ENCODE peak calls at places on chromosomes 3 and 15, in four cellular contexts. L is K562, A is HepG2, F is GM12878. E is an unnamed sample.
A peak's percentile ranks its signal among the peaks of the same experiment; 100 is the strongest.

GRCh38 chr3:150299221-150299620 is 108.9 kb upstream of the TSC22D2 start:
- DNase-seq in F (no peak), A (no peak), L (no peak), E (no peak)

GRCh38 chr3:52094591-52095485 is 38.5 kb upstream of the DUSP7 start:
- DNase-seq in A (no peak), L (no peak), F (no peak), E (no peak)

GRCh38 chr15:62545392-62546227 is 380.5 kb upstream of the C2CD4B start:
- DNase-seq in A (no peak), L (no peak), F (no peak), E (no peak)

GRCh38 chr15:72231847-72232461 is 964 bp upstream of the PKM start:
- DNase-seq in L (peak; percentile 82), A (peak; percentile 63), F (no peak), E (no peak)

GRCh38 chr3:59364471-59364870 is 314.6 kb upstream of the CFAP20DC start:
- DNase-seq in A (no peak), L (no peak), F (no peak), E (no peak)

GRCh38 chr3:127743676-127744075 is 70.9 kb downstream of the ABTB1 start:
- DNase-seq in A (no peak), L (no peak), F (no peak), E (no peak)

GRCh38 chr3:71533588-71533987 is 49.9 kb downstream of the FOXP1 start:
- DNase-seq in F (no peak), L (no peak), A (no peak), E (no peak)

GRCh38 chr3:128872744-128873143 is 6.7 kb upstream of the ACAD9 start:
- DNase-seq in L (no peak), F (no peak), A (no peak), E (no peak)

GRCh38 chr3:187251599-187251998 is 39.9 kb downstream of the MASP1 start:
- DNase-seq in L (no peak), A (no peak), F (no peak), E (no peak)

GRCh38 chr3:134143828-134144390 is 106.8 kb downstream of the RYK start:
- DNase-seq in A (peak; percentile 3), L (no peak), F (no peak), E (no peak)

GRCh38 chr3:171044828-171045793 is 18.6 kb upstream of the SLC2A2 start:
- DNase-seq in L (no peak), A (peak; percentile 100), F (no peak), E (no peak)

GRCh38 chr15:85407421-85408269 is 27.2 kb downstream of the AKAP13 start:
- DNase-seq in L (no peak), A (peak; percentile 39), F (no peak), E (peak; percentile 26)

GRCh38 chr15:60392601-60392985 is 5.2 kb downstream of the ANXA2 start:
- DNase-seq in A (peak; percentile 77), F (no peak), L (no peak), E (no peak)

GRCh38 chr3:124396397-124396796 is 333.9 kb upstream of the UMPS start:
- DNase-seq in L (no peak), A (no peak), F (no peak), E (no peak)

GRCh38 chr15:91150492-91151160 is 50.6 kb downstream of the SV2B start:
- DNase-seq in F (no peak), L (no peak), A (no peak), E (no peak)

GRCh38 chr15:51223771-51224229 is 114.6 kb downstream of the CYP19A1 start:
- DNase-seq in A (no peak), F (no peak), L (no peak), E (no peak)

GRCh38 chr3:108132727-108133373 is 42.0 kb upstream of the CD47 start:
- DNase-seq in A (no peak), L (no peak), F (no peak), E (no peak)

GRCh38 chr15:100167884-100168375 is 173.8 kb downstream of the ADAMTS17 start:
- DNase-seq in L (no peak), F (no peak), A (no peak), E (no peak)

GRCh38 chr3:41682996-41683395 is 278.9 kb downstream of the ULK4 start:
- DNase-seq in F (no peak), L (no peak), A (no peak), E (no peak)

GRCh38 chr3:10983219-10983916 is 9.2 kb upstream of the SLC6A1 start:
- DNase-seq in L (peak; percentile 80), A (peak; percentile 25), F (no peak), E (peak; percentile 71)

GRCh38 chr3:110314512-110315114 is 757.0 kb upstream of the NECTIN3 start:
- DNase-seq in A (peak; percentile 64), L (peak; percentile 40), F (peak; percentile 9), E (peak; percentile 50)

GRCh38 chr3:8001712-8002111 is 499.9 kb upstream of the LMCD1 start:
- DNase-seq in A (no peak), L (no peak), F (no peak), E (no peak)

GRCh38 chr3:14324224-14324944 is 78.0 kb upstream of the SLC6A6 start:
- DNase-seq in A (no peak), L (no peak), F (no peak), E (no peak)

GRCh38 chr3:103295974-103296570 is 861.3 kb downstream of the ZPLD1 start:
- DNase-seq in F (no peak), L (no peak), A (peak; percentile 5), E (no peak)

GRCh38 chr3:125294414-125294813 is 80.7 kb downstream of the ZNF148 start:
- DNase-seq in A (no peak), L (no peak), F (no peak), E (no peak)

GRCh38 chr3:134353831-134354611 is 20.2 kb downstream of the AMOTL2 start:
- DNase-seq in L (no peak), F (no peak), A (no peak), E (no peak)

GRCh38 chr3:124131158-124132115 is 139.5 kb upstream of the ROPN1 start:
- DNase-seq in L (no peak), F (no peak), A (no peak), E (no peak)

GRCh38 chr15:99425666-99426301 is 140.0 kb upstream of the MEF2A start:
- DNase-seq in F (no peak), A (no peak), L (no peak), E (no peak)

DNA sequence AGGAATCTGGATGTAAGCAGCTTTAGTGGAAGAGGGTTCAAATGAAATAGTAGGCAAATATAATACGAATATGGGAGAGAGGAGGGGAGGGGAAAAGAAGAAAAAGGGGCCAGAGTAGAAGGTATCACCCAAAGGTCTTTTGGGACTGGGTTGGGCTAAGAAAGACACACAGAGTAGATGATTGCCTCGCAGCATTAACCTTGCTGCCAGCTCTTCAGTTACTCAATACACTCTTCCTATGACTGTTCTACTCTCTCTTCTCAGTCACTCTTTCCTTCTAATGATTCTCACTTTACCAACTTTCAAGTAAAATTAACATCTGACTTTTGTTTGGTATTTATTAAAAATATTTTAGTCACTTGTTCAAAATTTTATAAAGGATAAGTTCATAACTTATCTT is 52.8 kb downstream of the CLASP2 start:
- DNase-seq in F (no peak), L (no peak), A (no peak), E (no peak)
- TF ChIP-seq BHLHE40 in F (no peak), L (no peak), A (no peak), E (no peak)

DNA sequence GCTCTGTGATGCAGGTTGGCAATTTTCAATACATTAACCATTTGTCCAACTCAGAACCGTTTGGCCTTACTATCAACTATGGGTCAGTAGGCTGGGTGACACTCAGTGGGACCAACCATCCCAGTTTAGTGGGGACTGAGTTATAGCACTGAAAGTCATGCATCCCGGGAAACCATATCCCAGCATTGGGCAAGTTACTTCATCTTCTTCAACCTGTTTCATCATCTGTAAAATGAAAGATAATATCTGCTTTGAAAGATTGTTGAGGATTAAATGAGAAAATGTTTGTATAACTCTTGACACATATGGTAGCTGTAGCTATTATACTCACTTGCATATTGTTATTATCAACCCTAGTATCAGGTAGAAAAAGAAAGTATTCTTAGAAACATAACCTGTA is 11.9 kb downstream of the RAB27A start:
- DNase-seq in F (no peak), A (no peak), L (no peak), E (no peak)
- TF ChIP-seq FOXM1 in F (no peak), A (no peak), L (no peak), E (no peak)

GRCh38 chr3:114351822-114352145 is 58.0 kb downstream of the TIGIT start:
- DNase-seq in L (no peak), A (no peak), F (no peak), E (no peak)

GRCh38 chr3:114350271-114350670 is 56.4 kb downstream of the TIGIT start:
- DNase-seq in F (no peak), A (no peak), L (no peak), E (no peak)

GRCh38 chr3:114350690-114351089 is 56.9 kb downstream of the TIGIT start:
- DNase-seq in A (no peak), L (no peak), F (no peak), E (no peak)

GRCh38 chr3:114356084-114357009 is 62.5 kb downstream of the TIGIT start:
- DNase-seq in L (no peak), F (no peak), A (no peak), E (no peak)

DNA sequence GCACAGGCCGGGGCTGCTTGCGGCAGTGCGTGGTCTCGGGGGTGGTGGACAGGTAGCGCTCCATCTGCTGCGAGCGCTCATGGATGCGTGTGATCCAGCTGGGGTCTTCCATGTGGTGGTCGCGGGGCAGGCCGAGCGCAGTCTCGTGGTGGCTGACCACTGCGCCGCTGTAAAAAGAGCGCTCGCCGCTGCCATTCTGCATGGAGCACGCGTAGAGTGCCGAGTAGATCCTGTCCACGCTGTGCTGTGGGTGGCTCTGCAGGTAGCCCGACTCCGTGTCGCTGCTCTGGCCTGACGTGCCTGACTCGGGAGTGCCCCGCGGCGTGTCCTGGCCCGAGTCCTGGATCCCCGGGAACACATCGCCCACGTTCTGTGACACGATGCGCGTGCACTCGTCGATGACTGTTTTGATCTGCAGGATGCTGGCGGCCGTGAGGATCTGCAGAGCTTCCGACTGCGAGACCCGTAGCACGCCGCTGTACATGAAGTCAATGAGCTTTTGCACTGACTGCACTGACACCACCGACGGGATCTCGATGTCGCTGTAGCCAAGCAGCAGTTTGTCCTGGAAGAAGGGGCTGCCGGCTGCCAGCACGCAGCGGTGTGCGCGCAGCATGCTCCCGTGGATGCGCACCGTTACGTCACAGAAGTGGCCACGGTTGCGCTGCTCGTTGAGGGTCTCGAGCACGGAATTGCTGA is 57.4 kb downstream of the TIGIT start:
- DNase-seq in A (no peak), L (no peak), F (no peak), E (no peak)
- TF ChIP-seq BHLHE40 in A (no peak), L (no peak), F (no peak), E (no peak)

GRCh38 chr3:169812844-169813677 is at the start of the genes LRRC34 and LRRIQ4:
- DNase-seq in L (no peak), F (peak; percentile 44), A (no peak), E (peak; percentile 70)
- TF ChIP-seq FOXM1 in L (no peak), F (no peak), A (no peak), E (no peak)

GRCh38 chr15:48373855-48374421 is 42.7 kb downstream of the DUT start:
- DNase-seq in A (no peak), F (no peak), L (no peak), E (no peak)
- TF ChIP-seq BHLHE40 in A (no peak), F (no peak), L (no peak), E (no peak)

E was measured in HEK293T.